ENCODE peak calls at places on chromosomes 11 and 22, in five cellular contexts. One of them, this sample, is unnamed.

GRCh38 chr22:40485813-40486610 is 115.6 kb downstream of the SGSM3 start:
- DNase-seq in HCT116: no peak
- DNase-seq in SK-N-SH: no peak
- DNase-seq in GM12878: no peak
- DNase-seq in K562: no peak
- DNase-seq in this sample: no peak

GRCh38 chr11:74443071-74443864 is 24.1 kb downstream of the KCNE3 start:
- DNase-seq in HCT116: peak; percentile 19
- DNase-seq in SK-N-SH: no peak
- DNase-seq in GM12878: no peak
- DNase-seq in K562: no peak
- DNase-seq in this sample: peak; percentile 58

GRCh38 chr22:30373331-30374325 is 13.6 kb downstream of the RNF215 start:
- DNase-seq in HCT116: no peak
- DNase-seq in SK-N-SH: no peak
- DNase-seq in GM12878: no peak
- DNase-seq in K562: no peak
- DNase-seq in this sample: no peak

GRCh38 chr11:47924184-47924671 is 56.1 kb upstream of the PTPRJ start:
- DNase-seq in HCT116: peak; percentile 41
- DNase-seq in SK-N-SH: no peak
- DNase-seq in GM12878: no peak
- DNase-seq in K562: no peak
- DNase-seq in this sample: peak; percentile 92

GRCh38 chr11:69144719-69145365 is 10.9 kb upstream of the SMIM38 start:
- DNase-seq in HCT116: no peak
- DNase-seq in SK-N-SH: no peak
- DNase-seq in GM12878: no peak
- DNase-seq in K562: no peak
- DNase-seq in this sample: no peak

GRCh38 chr22:46945481-46945880 is 183.0 kb downstream of the TBC1D22A start:
- DNase-seq in HCT116: no peak
- DNase-seq in SK-N-SH: no peak
- DNase-seq in GM12878: no peak
- DNase-seq in K562: no peak
- DNase-seq in this sample: no peak

GRCh38 chr11:124776865-124777645 is 15.0 kb upstream of the ESAM start:
- DNase-seq in HCT116: no peak
- DNase-seq in SK-N-SH: no peak
- DNase-seq in GM12878: no peak
- DNase-seq in K562: no peak
- DNase-seq in this sample: no peak

GRCh38 chr11:95088946-95089619 is 563 bp upstream of the ENDOD1 start:
- DNase-seq in HCT116: no peak
- DNase-seq in SK-N-SH: no peak
- DNase-seq in GM12878: no peak
- DNase-seq in K562: no peak
- DNase-seq in this sample: no peak

GRCh38 chr11:71930556-71931244 is 1.9 kb downstream of the RNF121 start:
- DNase-seq in HCT116: no peak
- DNase-seq in SK-N-SH: no peak
- DNase-seq in GM12878: no peak
- DNase-seq in K562: no peak
- DNase-seq in this sample: no peak

GRCh38 chr11:122788781-122789535 is 49.3 kb upstream of the CRTAM start:
- DNase-seq in HCT116: no peak
- DNase-seq in SK-N-SH: no peak
- DNase-seq in GM12878: no peak
- DNase-seq in K562: no peak
- DNase-seq in this sample: no peak

GRCh38 chr11:123304828-123305530 is 109.9 kb upstream of the CLMP start:
- DNase-seq in HCT116: no peak
- DNase-seq in SK-N-SH: no peak
- DNase-seq in GM12878: no peak
- DNase-seq in K562: no peak
- DNase-seq in this sample: no peak

GRCh38 chr11:32893091-32893946 is 708 bp downstream of the QSER1 start:
- DNase-seq in HCT116: no peak
- DNase-seq in SK-N-SH: peak; percentile 87
- DNase-seq in GM12878: no peak
- DNase-seq in K562: peak; percentile 70
- DNase-seq in this sample: peak; percentile 48

GRCh38 chr22:42265321-42265720 is 5.1 kb downstream of the TCF20 start:
- DNase-seq in HCT116: no peak
- DNase-seq in SK-N-SH: no peak
- DNase-seq in GM12878: no peak
- DNase-seq in K562: no peak
- DNase-seq in this sample: no peak

GRCh38 chr22:46622081-46622521 is 1.9 kb downstream of the GRAMD4 start:
- DNase-seq in HCT116: no peak
- DNase-seq in SK-N-SH: peak; percentile 89
- DNase-seq in GM12878: no peak
- DNase-seq in K562: no peak
- DNase-seq in this sample: no peak

GRCh38 chr22:49673048-49673447 is 154.6 kb downstream of the BRD1 start:
- DNase-seq in HCT116: no peak
- DNase-seq in SK-N-SH: no peak
- DNase-seq in GM12878: no peak
- DNase-seq in K562: no peak
- DNase-seq in this sample: no peak

GRCh38 chr11:67118059-67118766 is 850 bp upstream of the KDM2A start:
- DNase-seq in HCT116: no peak
- DNase-seq in SK-N-SH: peak; percentile 40
- DNase-seq in GM12878: no peak
- DNase-seq in K562: peak; percentile 20
- DNase-seq in this sample: peak; percentile 52

GRCh38 chr11:103993502-103993901 is 42.9 kb upstream of the DDI1 start:
- DNase-seq in HCT116: no peak
- DNase-seq in SK-N-SH: no peak
- DNase-seq in GM12878: no peak
- DNase-seq in K562: no peak
- DNase-seq in this sample: no peak

GRCh38 chr11:22049276-22049675 is 143.6 kb upstream of the ANO5 start:
- DNase-seq in HCT116: no peak
- DNase-seq in SK-N-SH: no peak
- DNase-seq in GM12878: no peak
- DNase-seq in K562: no peak
- DNase-seq in this sample: no peak

GRCh38 chr11:13098067-13098466 is 89.0 kb downstream of the RASSF10 start:
- DNase-seq in HCT116: no peak
- DNase-seq in SK-N-SH: no peak
- DNase-seq in GM12878: no peak
- DNase-seq in K562: no peak
- DNase-seq in this sample: no peak

GRCh38 chr11:32472226-32472625 is 36.9 kb upstream of the WT1 start:
- DNase-seq in HCT116: no peak
- DNase-seq in SK-N-SH: no peak
- DNase-seq in GM12878: no peak
- DNase-seq in K562: no peak
- DNase-seq in this sample: no peak

GRCh38 chr11:65456418-65456817 is 33.8 kb downstream of the NEAT1 start:
- DNase-seq in HCT116: no peak
- DNase-seq in SK-N-SH: no peak
- DNase-seq in GM12878: no peak
- DNase-seq in K562: no peak
- DNase-seq in this sample: no peak

GRCh38 chr11:68261006-68261405 is 10.8 kb downstream of the C11orf24 start:
- DNase-seq in HCT116: no peak
- DNase-seq in SK-N-SH: no peak
- DNase-seq in GM12878: no peak
- DNase-seq in K562: no peak
- DNase-seq in this sample: no peak

GRCh38 chr11:116500833-116501622 is 271.8 kb downstream of the BUD13 start:
- DNase-seq in HCT116: no peak
- DNase-seq in SK-N-SH: peak; percentile 88
- DNase-seq in GM12878: no peak
- DNase-seq in K562: no peak
- DNase-seq in this sample: no peak

GRCh38 chr22:43832393-43833265 is 20.5 kb upstream of the EFCAB6 start:
- DNase-seq in HCT116: no peak
- DNase-seq in SK-N-SH: no peak
- DNase-seq in GM12878: no peak
- DNase-seq in K562: no peak
- DNase-seq in this sample: no peak

GRCh38 chr11:103448966-103449365 is 339.7 kb downstream of the DYNC2H1 start:
- DNase-seq in HCT116: no peak
- DNase-seq in SK-N-SH: no peak
- DNase-seq in GM12878: no peak
- DNase-seq in K562: no peak
- DNase-seq in this sample: no peak

GRCh38 chr11:9039194-9039593 is 35.4 kb upstream of the NRIP3 start:
- DNase-seq in HCT116: peak; percentile 60
- DNase-seq in SK-N-SH: no peak
- DNase-seq in GM12878: peak; percentile 19
- DNase-seq in K562: no peak
- DNase-seq in this sample: no peak

GRCh38 chr11:19816040-19816439 is 103.4 kb downstream of the NAV2 start:
- DNase-seq in HCT116: no peak
- DNase-seq in SK-N-SH: no peak
- DNase-seq in GM12878: no peak
- DNase-seq in K562: no peak
- DNase-seq in this sample: no peak

GRCh38 chr22:42670921-42671709 is 21.9 kb upstream of the CYB5R3 start:
- DNase-seq in HCT116: no peak
- DNase-seq in SK-N-SH: no peak
- DNase-seq in GM12878: no peak
- DNase-seq in K562: no peak
- DNase-seq in this sample: no peak

GRCh38 chr22:35337932-35338331 is 38.2 kb downstream of the TOM1 start:
- DNase-seq in HCT116: no peak
- DNase-seq in SK-N-SH: no peak
- DNase-seq in GM12878: no peak
- DNase-seq in K562: peak; percentile 17
- DNase-seq in this sample: no peak
- TF ChIP-seq JUND in HCT116: no peak
- TF ChIP-seq JUND in SK-N-SH: no peak
- TF ChIP-seq JUND in GM12878: no peak
- TF ChIP-seq JUND in K562: no peak
- TF ChIP-seq JUND in this sample: no peak

DNA sequence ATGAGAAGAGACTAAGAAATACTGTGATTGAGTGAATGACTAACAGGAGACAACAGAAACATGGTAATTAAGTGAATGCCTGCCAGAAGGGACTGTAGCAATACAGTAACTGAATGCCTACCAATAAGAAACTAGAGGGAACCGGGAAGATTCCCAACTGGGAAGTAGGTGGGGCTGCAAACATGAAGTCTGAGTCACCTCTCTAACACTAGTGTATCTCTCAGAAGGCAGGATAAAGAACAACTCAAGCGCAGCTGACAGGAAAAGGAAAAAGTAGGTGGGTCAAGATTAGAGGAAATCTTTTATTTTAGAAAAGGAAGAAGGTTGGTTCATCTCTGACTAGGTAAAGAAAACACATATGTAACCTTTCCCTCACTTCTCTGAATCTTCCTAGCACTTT is 14.0 kb downstream of the C11orf42 start:
- DNase-seq in HCT116: no peak
- DNase-seq in SK-N-SH: no peak
- DNase-seq in GM12878: no peak
- DNase-seq in K562: no peak
- DNase-seq in this sample: no peak
- TF ChIP-seq JUND in HCT116: no peak
- TF ChIP-seq JUND in SK-N-SH: peak; percentile 7
- TF ChIP-seq JUND in GM12878: no peak
- TF ChIP-seq JUND in K562: no peak
- TF ChIP-seq JUND in this sample: no peak

GRCh38 chr11:2436521-2437031 is 7.7 kb downstream of the TRPM5 start:
- DNase-seq in HCT116: no peak
- DNase-seq in SK-N-SH: no peak
- DNase-seq in GM12878: no peak
- DNase-seq in K562: no peak
- DNase-seq in this sample: no peak
- TF ChIP-seq JUND in HCT116: no peak
- TF ChIP-seq JUND in SK-N-SH: no peak
- TF ChIP-seq JUND in GM12878: no peak
- TF ChIP-seq JUND in K562: no peak
- TF ChIP-seq JUND in this sample: no peak

GRCh38 chr22:21823740-21824438 is 43.6 kb downstream of the MAPK1 start:
- DNase-seq in HCT116: no peak
- DNase-seq in SK-N-SH: no peak
- DNase-seq in GM12878: no peak
- DNase-seq in K562: peak; percentile 65
- DNase-seq in this sample: no peak
- TF ChIP-seq JUND in HCT116: no peak
- TF ChIP-seq JUND in SK-N-SH: peak; percentile 53
- TF ChIP-seq JUND in GM12878: no peak
- TF ChIP-seq JUND in K562: no peak
- TF ChIP-seq JUND in this sample: no peak

GRCh38 chr11:88175707-88176066 is 444 bp upstream of the RAB38 start:
- DNase-seq in HCT116: no peak
- DNase-seq in SK-N-SH: no peak
- DNase-seq in GM12878: no peak
- DNase-seq in K562: no peak
- DNase-seq in this sample: no peak
- TF ChIP-seq JUND in HCT116: no peak
- TF ChIP-seq JUND in SK-N-SH: no peak
- TF ChIP-seq JUND in GM12878: no peak
- TF ChIP-seq JUND in K562: no peak
- TF ChIP-seq JUND in this sample: no peak